ENCODE peak calls at places on chromosome 19, in four cellular contexts. E, Q, V and K are unnamed samples.

GRCh38 chr19:51688665-51689571 is 4.2 kb upstream of the SPACA6 start:
- DNase-seq in E (peak), Q (peak), V (peak), K (peak)

GRCh38 chr19:14080887-14081796 is 4.4 kb downstream of the C19orf67 start:
- DNase-seq in E (peak), Q (peak), V (peak), K (peak)

GRCh38 chr19:15331419-15332310 is 674 bp downstream of the BRD4 start:
- DNase-seq in E (no peak), Q (peak), V (peak), K (no peak)

GRCh38 chr19:18637644-18638630 is 1.1 kb downstream of the KLHL26 start:
- DNase-seq in E (no peak), Q (peak), V (peak), K (no peak)

GRCh38 chr19:49843265-49843664 is 7.7 kb upstream of the PTOV1 start:
- DNase-seq in E (no peak), Q (no peak), V (no peak), K (no peak)

GRCh38 chr19:39264306-39265290 is 3.6 kb upstream of the IFNL2 start:
- DNase-seq in E (no peak), Q (no peak), V (no peak), K (no peak)

GRCh38 chr19:40995355-40995754 is 4.3 kb downstream of the CYP2B6 start:
- DNase-seq in E (no peak), Q (no peak), V (no peak), K (no peak)

GRCh38 chr19:50464348-50464747 is 12.0 kb upstream of the EMC10 start:
- DNase-seq in E (no peak), Q (no peak), V (no peak), K (no peak)

DNA sequence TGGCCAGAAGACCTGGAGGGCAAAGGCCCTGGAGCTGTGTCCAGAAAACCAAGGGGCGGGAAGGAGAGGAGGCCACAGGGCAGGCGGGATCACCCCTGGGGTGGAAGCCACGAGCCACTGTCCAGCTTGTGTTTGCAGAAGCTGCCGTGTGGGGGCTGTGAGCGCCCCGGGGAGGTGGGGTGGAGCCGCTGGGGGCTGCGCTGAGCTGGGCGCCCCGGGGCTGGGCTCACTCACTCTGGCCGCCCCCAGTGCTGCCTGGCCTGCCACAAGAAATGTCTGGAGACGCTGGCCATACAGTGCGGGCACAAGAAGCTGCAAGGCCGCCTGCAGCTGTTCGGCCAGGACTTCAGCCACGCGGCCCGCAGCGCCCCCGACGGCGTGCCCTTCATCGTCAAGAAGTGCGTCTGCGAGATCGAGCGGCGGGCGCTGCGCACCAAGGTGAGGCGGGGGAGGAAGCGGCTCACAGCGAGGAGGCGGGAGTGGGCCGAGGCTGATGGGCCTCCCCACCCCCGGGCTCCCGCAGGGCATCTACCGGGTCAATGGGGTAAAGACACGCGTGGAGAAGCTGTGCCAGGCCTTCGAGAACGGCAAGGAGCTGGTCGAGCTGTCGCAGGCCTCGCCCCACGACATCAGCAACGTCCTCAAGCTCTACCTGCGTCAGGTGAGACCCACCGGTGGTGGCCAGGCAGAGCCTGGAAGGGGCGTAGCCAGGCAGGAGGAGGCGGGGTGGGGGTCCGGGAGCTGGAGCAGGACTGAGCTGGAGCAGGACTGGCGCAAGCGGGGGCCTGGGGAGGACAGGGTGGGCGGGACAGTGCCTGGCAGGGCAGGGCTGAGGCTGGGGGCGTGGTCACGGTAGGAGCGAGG is 13.6 kb downstream of the POLR2E start:
- DNase-seq in E (no peak), Q (no peak), V (no peak), K (no peak)
- TF ChIP-seq CTCF in E (no peak), Q (no peak), V (no peak), K (no peak)

GRCh38 chr19:11382898-11383705 is 1.0 kb downstream of the EPOR start:
- DNase-seq in E (no peak), Q (peak), V (peak), K (no peak)
- TF ChIP-seq CTCF in E (peak), Q (peak), V (peak), K (peak)

GRCh38 chr19:4362871-4363545 is 19.6 kb downstream of the MPND start:
- DNase-seq in E (no peak), Q (no peak), V (peak), K (no peak)
- TF ChIP-seq CTCF in E (peak), Q (no peak), V (no peak), K (peak)

GRCh38 chr19:44596428-44597130 is 16.8 kb upstream of the IGSF23 start:
- DNase-seq in E (no peak), Q (peak), V (no peak), K (no peak)

GRCh38 chr19:44593294-44593693 is 20.1 kb upstream of the IGSF23 start:
- DNase-seq in E (no peak), Q (no peak), V (no peak), K (no peak)

GRCh38 chr19:44588753-44589112 is 24.6 kb upstream of the IGSF23 start:
- DNase-seq in E (no peak), Q (no peak), V (no peak), K (no peak)

GRCh38 chr19:44590245-44591059 is 22.9 kb upstream of the IGSF23 start:
- DNase-seq in E (no peak), Q (no peak), V (no peak), K (no peak)

GRCh38 chr19:44592451-44592890 is 20.9 kb upstream of the IGSF23 start:
- DNase-seq in E (no peak), Q (peak), V (peak), K (no peak)
- TF ChIP-seq CTCF in E (no peak), Q (no peak), V (no peak), K (no peak)

DNA sequence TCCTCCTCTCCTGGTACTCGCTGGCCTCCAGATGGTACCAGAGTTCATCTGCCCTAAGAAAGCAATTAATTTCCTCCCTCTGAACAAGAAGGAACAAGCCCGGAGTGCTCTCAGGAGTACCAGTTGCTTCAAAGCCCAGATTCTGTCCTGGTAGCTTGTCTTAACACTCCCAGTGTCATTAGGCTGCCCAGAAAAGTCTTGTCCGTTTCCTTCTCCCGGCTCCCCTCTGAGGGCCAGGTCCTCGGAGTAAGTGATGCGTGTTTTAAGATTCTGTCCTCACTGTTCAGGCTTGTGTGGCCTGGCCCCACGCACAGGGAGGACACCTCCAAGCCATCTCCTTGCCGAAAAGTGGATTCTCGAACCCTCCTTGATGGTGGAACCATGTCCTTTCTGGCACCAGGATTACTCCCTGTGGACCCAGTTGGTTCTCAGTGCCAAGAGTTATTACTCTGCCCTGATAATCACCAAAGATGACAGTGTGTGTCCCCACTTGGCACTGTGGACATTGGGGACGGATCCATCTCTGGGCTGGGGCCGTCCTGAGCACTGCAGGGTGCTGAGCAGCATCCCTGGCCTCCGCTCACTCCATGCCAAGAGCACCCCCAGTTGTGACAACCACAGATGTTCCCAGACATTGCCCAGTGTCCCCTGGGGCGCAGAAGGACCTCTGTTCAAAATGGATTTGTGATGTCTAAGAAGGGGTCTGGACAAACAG is 52.5 kb downstream of the RFX2 start:
- DNase-seq in E (no peak), Q (no peak), V (no peak), K (peak)
- TF ChIP-seq CTCF in E (no peak), Q (no peak), V (no peak), K (no peak)

GRCh38 chr19:55345101-55345817 is 5.6 kb downstream of the KMT5C start:
- DNase-seq in E (no peak), Q (no peak), V (no peak), K (no peak)

GRCh38 chr19:55346725-55347441 is 7.2 kb downstream of the KMT5C start:
- DNase-seq in E (no peak), Q (no peak), V (no peak), K (no peak)

GRCh38 chr19:55342044-55342531 is 2.4 kb downstream of the KMT5C start:
- DNase-seq in E (no peak), Q (no peak), V (no peak), K (no peak)

GRCh38 chr19:55345818-55346724 is 6.4 kb downstream of the KMT5C start:
- DNase-seq in E (no peak), Q (no peak), V (no peak), K (no peak)

GRCh38 chr19:55344444-55344843 is 4.8 kb downstream of the KMT5C start:
- DNase-seq in E (no peak), Q (no peak), V (no peak), K (no peak)
- TF ChIP-seq CTCF in E (peak), Q (no peak), V (no peak), K (no peak)

GRCh38 chr19:52748336-52748950 is 13.6 kb upstream of the ZNF611 start:
- DNase-seq in E (no peak), Q (peak), V (no peak), K (no peak)
- TF ChIP-seq CTCF in E (peak), Q (peak), V (peak), K (peak)

GRCh38 chr19:13027557-13027956 is 32.3 kb downstream of the NFIX start:
- DNase-seq in E (no peak), Q (no peak), V (no peak), K (no peak)
- TF ChIP-seq CTCF in E (no peak), Q (no peak), V (no peak), K (no peak)

GRCh38 chr19:43425567-43426392 is 11.1 kb downstream of the TEX101 start:
- DNase-seq in E (no peak), Q (peak), V (peak), K (no peak)
- TF ChIP-seq CTCF in E (peak), Q (peak), V (no peak), K (peak)